ENCODE peak calls at places on chromosomes 12 and 14, in four cellular contexts. E, L, R and Z are unnamed samples. For H3K27me3, the result is how much of the 10 kb centered on the place peaks cover.

GRCh38 chr14:29937116-29937515 is 9.5 kb upstream of the PRKD1 start:
- DNase-seq in E (no peak), L (no peak), R (no peak), Z (no peak)

GRCh38 chr14:36515105-36515593 is 4.9 kb downstream of the NKX2-1 start:
- DNase-seq in E (no peak), L (no peak), R (no peak), Z (no peak)

GRCh38 chr14:24072436-24072835 is 1.1 kb downstream of the CPNE6 start:
- DNase-seq in E (peak), L (no peak), R (no peak), Z (no peak)

GRCh38 chr12:29551879-29552278 is 54.4 kb upstream of the OVCH1 start:
- DNase-seq in E (no peak), L (no peak), R (no peak), Z (no peak)

GRCh38 chr12:59583003-59583712 is 12.7 kb upstream of the SLC16A7 start:
- DNase-seq in E (no peak), L (no peak), R (no peak), Z (no peak)

GRCh38 chr14:90573385-90574105 is 176.7 kb downstream of the CALM1 start:
- DNase-seq in E (no peak), L (no peak), R (no peak), Z (no peak)

GRCh38 chr12:34597548-34598351 is 575.5 kb downstream of the ALG10 start:
- DNase-seq in E (peak), L (no peak), R (peak), Z (no peak)

GRCh38 chr14:89303452-89304435 is 113.3 kb downstream of the FOXN3 start:
- DNase-seq in E (peak), L (peak), R (peak), Z (no peak)

GRCh38 chr14:22118894-22119477 is 445.4 kb upstream of the OR4E1 start:
- DNase-seq in E (no peak), L (no peak), R (no peak), Z (no peak)

GRCh38 chr12:6635375-6635855 is 344 bp downstream of the LPAR5 start:
- DNase-seq in E (no peak), L (peak), R (no peak), Z (peak)

GRCh38 chr14:93941293-93941910 is 14.3 kb downstream of the FAM181A start:
- DNase-seq in E (no peak), L (no peak), R (no peak), Z (no peak)

GRCh38 chr12:64461634-64462414 is 9.9 kb downstream of the TBK1 start:
- DNase-seq in E (no peak), L (no peak), R (no peak), Z (no peak)

GRCh38 chr12:51318846-51319570 is 5.0 kb downstream of the BIN2 start:
- DNase-seq in E (peak), L (peak), R (no peak), Z (peak)

GRCh38 chr14:104239866-104240301 is 101.5 kb downstream of the KIF26A start:
- DNase-seq in E (peak), L (no peak), R (no peak), Z (no peak)

GRCh38 chr14:29548948-29549370 is 378.7 kb downstream of the PRKD1 start:
- DNase-seq in E (no peak), L (no peak), R (no peak), Z (no peak)

GRCh38 chr12:129613311-129613710 is 290.5 kb downstream of the TMEM132D start:
- DNase-seq in E (no peak), L (no peak), R (no peak), Z (no peak)

DNA sequence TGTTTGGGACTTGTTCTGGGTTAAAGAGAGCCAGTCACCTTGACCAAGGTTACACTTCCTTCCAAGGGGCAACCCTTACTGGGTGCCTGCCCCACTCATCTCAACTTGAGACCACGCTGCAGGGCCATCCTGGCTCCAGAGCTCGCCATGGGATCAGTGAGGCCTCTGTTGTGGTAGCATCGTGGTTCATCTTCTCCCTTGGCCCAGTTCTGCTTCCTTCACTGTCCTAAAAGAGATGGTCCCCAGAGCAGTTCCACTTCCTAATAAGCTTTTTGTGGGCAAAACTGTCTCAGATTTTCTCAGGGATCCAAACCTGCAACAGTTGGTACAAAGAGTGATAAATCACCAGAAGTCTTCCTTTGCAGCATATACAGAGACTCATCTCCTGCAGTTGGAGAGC is 165.9 kb upstream of the TMEM260 start:
- DNase-seq in E (no peak), L (no peak), R (no peak), Z (no peak)
- H3K27me3 ChIP-seq in E (under half), L (under half), R (under half), Z (under half)

GRCh38 chr12:117861691-117862090 is 107.1 kb downstream of the KSR2 start:
- DNase-seq in E (no peak), L (no peak), R (no peak), Z (no peak)
- H3K27ac ChIP-seq in E (no peak), L (no peak), R (no peak), Z (no peak)

GRCh38 chr14:74426202-74426582 is at the start of gene SYNDIG1L:
- DNase-seq in E (no peak), L (no peak), R (no peak), Z (no peak)

GRCh38 chr14:74425525-74426201 is 347 bp downstream of the SYNDIG1L start:
- DNase-seq in E (no peak), L (peak), R (peak), Z (no peak)

GRCh38 chr14:74429991-74430390 is 4.0 kb upstream of the SYNDIG1L start:
- DNase-seq in E (no peak), L (no peak), R (no peak), Z (no peak)

GRCh38 chr14:74429221-74429691 is 3.2 kb upstream of the SYNDIG1L start:
- DNase-seq in E (no peak), L (no peak), R (no peak), Z (no peak)

DNA sequence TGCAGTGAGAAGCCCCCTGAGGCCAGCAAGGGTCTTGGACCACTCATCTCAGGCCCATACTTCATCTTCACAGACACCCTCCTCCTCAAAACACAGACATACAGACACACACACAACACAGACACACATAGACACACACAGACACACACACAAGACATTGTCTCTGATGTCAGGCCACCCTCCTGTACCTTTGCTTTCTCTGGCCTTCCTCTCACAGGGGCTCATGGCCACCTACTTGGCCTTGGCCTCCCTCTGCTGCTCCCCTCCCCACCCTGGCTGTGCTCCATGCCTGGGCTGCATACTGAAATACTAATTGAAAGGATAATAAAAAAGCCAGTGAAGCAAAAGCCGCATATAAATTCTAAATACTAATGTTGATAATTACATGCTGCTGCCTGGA is 1.6 kb upstream of the SYNDIG1L start:
- DNase-seq in E (no peak), L (no peak), R (no peak), Z (no peak)
- H3K27me3 ChIP-seq in E (under half), L (under half), R (under half), Z (under half)

GRCh38 chr14:69951935-69952334 is 72.7 kb downstream of the SMOC1 start:
- DNase-seq in E (no peak), L (no peak), R (no peak), Z (no peak)

GRCh38 chr14:69955855-69956567 is 76.8 kb downstream of the SMOC1 start:
- DNase-seq in E (no peak), L (no peak), R (no peak), Z (no peak)

GRCh38 chr14:69951263-69951662 is 72.0 kb downstream of the SMOC1 start:
- DNase-seq in E (no peak), L (no peak), R (no peak), Z (no peak)

GRCh38 chr14:69956970-69957369 is 77.8 kb downstream of the SMOC1 start:
- DNase-seq in E (no peak), L (no peak), R (no peak), Z (no peak)

DNA sequence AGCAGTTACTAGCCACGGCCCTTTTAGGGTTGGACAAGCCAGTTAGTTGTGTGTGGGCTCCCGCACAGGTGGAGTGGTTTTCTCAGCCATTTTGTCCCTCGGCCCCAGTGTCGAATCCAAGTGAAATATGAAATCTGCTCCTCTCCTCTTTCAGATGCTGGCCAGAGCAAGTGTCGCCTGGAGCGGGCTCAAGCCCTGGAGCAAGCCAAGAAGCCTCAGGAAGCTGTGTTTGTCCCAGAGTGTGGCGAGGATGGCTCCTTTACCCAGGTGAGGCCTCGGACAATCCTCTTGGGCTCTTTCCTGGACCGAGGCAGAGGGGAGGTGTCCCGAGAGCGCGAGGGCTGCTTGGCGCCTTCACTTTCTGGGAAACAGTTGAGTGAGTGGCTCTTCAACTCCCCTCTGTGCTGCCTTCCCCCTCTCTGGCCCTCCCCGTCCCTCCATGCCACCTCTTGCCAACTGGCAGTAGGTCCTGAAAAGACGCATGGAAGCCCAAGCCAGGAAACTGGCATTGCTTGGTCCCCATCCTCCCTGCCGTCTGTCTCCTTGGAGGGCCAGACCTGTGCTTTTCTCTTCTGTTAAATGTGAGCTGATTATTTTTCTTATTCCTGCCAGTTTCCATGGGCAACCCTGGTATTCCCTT is 74.2 kb downstream of the SMOC1 start:
- DNase-seq in E (no peak), L (no peak), R (no peak), Z (no peak)
- H3K27ac ChIP-seq in E (no peak), L (no peak), R (no peak), Z (no peak)

GRCh38 chr14:70259420-70259819 is 70.7 kb upstream of the SLC8A3 start:
- DNase-seq in E (no peak), L (no peak), R (no peak), Z (no peak)

GRCh38 chr14:70254476-70254961 is 65.8 kb upstream of the SLC8A3 start:
- DNase-seq in E (peak), L (no peak), R (no peak), Z (no peak)

DNA sequence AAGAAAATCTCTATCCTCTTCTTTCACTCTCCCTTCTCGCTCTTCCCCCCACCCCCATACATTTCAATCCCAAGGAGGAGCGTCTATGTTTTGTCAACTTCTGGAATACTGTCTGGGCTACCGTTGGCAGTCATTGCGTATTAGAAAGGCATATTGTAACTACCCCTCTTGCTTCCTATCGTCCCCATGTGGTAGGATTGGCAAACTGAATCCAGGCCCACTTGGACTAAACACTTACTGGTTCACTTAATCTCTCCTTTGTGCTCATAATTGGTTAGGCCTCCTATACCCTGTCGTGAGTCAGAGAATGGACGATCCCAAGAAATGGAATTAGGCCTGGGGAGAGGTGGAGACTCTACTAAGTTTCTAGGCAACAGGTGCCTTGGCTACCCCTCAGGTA is 68.8 kb upstream of the SLC8A3 start:
- DNase-seq in E (no peak), L (no peak), R (no peak), Z (no peak)
- H3K27me3 ChIP-seq in E (under half), L (under half), R (under half), Z (under half)

DNA sequence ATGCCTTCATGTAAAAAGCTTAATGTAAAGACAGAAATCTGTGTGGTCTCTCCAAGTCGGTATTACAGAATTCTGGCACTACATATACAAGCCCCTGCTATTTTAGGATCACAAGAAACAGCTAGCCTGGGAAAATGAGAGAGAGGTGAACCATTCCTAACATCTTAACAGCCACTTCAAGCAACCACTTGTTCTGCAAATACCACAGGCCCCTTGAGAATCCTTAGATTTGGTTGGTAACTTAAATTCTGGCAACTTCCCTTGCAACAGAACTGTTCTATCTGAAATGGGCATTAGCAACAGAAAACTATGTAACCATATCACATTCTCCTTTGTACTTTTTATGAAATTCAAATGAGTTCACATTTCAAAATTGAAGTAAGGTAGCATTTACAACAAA is 68.5 kb downstream of the SPPL3 start:
- DNase-seq in E (no peak), L (no peak), R (no peak), Z (no peak)
- H3K27ac ChIP-seq in E (peak), L (no peak), R (no peak), Z (no peak)

DNA sequence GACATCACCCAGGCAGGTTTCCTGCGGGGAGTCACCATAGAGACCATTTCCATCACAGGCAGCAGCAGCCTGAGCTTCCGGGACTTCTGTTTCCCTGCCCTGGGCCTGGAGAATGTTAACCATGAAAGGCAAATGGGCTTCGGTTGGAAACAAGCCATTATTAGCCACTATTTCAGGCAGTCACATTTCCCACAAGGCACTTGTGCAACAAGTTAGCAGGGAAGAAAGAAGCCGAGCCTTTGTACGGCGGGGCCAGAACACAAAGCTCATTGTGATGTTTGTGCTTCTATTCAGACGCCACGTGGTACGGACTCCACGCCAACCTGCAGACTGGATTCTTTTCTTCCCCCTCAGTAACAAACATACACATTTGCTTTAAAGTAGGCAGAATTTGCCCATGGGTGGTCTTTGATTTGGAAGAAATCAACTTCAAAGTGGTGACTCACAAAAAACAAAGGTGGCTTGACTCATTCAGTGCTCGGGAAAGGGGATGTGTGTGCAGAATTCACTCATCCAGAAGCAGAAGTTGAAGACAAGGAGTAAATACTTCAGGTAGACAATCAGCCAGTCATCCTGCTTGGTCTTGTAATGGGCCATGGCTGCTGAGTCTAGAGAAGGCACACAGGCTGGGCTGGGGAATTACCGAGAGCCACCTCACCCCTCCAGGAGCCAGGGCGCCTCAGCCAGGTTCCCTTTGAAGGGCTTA is 154.2 kb upstream of the PRMT8 start:
- DNase-seq in E (no peak), L (no peak), R (no peak), Z (no peak)
- H3K27me3 ChIP-seq in E (under half), L (under half), R (under half), Z (under half)

DNA sequence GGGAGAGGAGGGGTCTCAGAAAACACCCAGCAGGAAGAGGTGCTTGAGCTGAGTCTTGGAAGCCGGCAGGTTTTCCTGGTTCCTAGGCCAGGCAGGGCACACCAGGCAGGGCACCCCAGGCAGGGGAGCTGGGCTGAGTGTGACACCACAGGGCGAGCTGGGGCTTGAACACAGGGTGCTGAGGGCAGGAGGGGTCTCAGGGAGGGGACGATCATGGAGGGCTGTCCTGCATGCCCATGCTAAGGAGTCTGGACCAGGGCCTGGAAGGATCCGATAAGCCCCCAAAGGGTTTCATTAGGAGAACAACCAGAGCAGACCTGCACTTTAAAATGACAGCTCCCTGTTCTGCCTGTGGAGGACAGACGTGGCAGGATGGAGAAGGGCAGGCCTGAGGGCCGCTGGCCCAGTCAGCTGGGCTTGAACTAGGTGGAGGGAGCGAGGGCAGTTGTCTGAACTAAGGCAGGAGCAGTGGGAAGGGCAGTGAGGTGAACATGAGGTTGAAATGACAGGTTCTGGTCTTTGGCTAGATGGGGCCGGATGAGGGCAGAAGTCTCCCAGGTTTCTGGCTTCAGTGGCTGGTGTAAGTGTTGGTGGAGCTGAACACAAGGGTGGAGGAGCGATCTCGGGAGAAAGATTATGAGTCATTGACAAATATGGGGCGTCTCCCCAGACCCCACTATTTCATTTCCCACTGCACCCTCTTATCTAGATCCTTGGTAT is 171.0 kb upstream of the PZP start:
- DNase-seq in E (no peak), L (no peak), R (no peak), Z (no peak)
- H3K27ac ChIP-seq in E (no peak), L (no peak), R (no peak), Z (no peak)

GRCh38 chr12:57622293-57623245 is 10.4 kb downstream of the B4GALNT1 start:
- DNase-seq in E (no peak), L (no peak), R (no peak), Z (no peak)

GRCh38 chr12:57625261-57626032 is 7.6 kb downstream of the B4GALNT1 start:
- DNase-seq in E (no peak), L (no peak), R (no peak), Z (no peak)

GRCh38 chr12:57623385-57623784 is 9.6 kb downstream of the B4GALNT1 start:
- DNase-seq in E (no peak), L (no peak), R (no peak), Z (no peak)

GRCh38 chr12:57624441-57625220 is 8.4 kb downstream of the B4GALNT1 start:
- DNase-seq in E (no peak), L (no peak), R (no peak), Z (no peak)

GRCh38 chr12:57623811-57624390 is 9.1 kb downstream of the B4GALNT1 start:
- DNase-seq in E (no peak), L (no peak), R (no peak), Z (no peak)
- H3K27me3 ChIP-seq in E (half or more), L (half or more), R (under half), Z (half or more)